ENCODE peak calls at places on chromosomes 7 and 10, in nine cellular contexts. E is body of pancreas, O is left lung, F is breast epithelium, W is tibial artery, U is heart right ventricle, Z is astrocyte of the spinal cord, A is spleen, G is AG10803. H is an unnamed sample.

GRCh38 chr10:68043030-68043429 is 32.1 kb downstream of the HERC4 start:
- DNase-seq in E (no peak), O (no peak), F (no peak), W (no peak), U (no peak), Z (peak; percentile 32), A (no peak), G (peak; percentile 21), H (no peak)

GRCh38 chr10:11218395-11218794 is 200.7 kb downstream of the CELF2 start:
- DNase-seq in E (no peak), O (no peak), F (no peak), W (no peak), U (no peak), Z (no peak), A (no peak), G (no peak), H (peak; percentile 76)

GRCh38 chr10:12419279-12419847 is 70.0 kb downstream of the CAMK1D start:
- DNase-seq in E (no peak), O (no peak), F (no peak), W (peak; percentile 80), U (peak; percentile 37), Z (peak; percentile 99), A (peak; percentile 29), G (peak; percentile 95), H (peak; percentile 91)

GRCh38 chr10:4767033-4767814 is 58.8 kb upstream of the AKR1E2 start:
- DNase-seq in E (no peak), O (no peak), F (no peak), W (no peak), U (peak; percentile 30), Z (peak; percentile 84), A (no peak), G (peak; percentile 56), H (peak; percentile 13)

GRCh38 chr7:101953248-101953819 is 135.9 kb downstream of the CUX1 start:
- DNase-seq in E (no peak), O (no peak), F (no peak), W (no peak), U (no peak), Z (peak; percentile 82), A (no peak), G (peak; percentile 63), H (peak; percentile 21)

GRCh38 chr7:29806131-29806792 is at the start of gene WIPF3:
- DNase-seq in E (peak; percentile 40), O (peak; percentile 82), F (no peak), W (peak; percentile 71), U (peak; percentile 14), Z (no peak), A (no peak), G (no peak), H (peak; percentile 7)

GRCh38 chr10:16436367-16436757 is 448 bp upstream of the PTER start:
- DNase-seq in E (no peak), O (no peak), F (no peak), W (no peak), U (peak; percentile 14), Z (no peak), A (no peak), G (peak; percentile 4), H (peak; percentile 45)

GRCh38 chr7:34296663-34297062 is 361.4 kb upstream of the NPSR1 start:
- DNase-seq in E (no peak), O (no peak), F (no peak), W (no peak), U (no peak), Z (peak; percentile 37), A (no peak), G (peak; percentile 69), H (no peak)

GRCh38 chr7:92609921-92610518 is 19.8 kb upstream of the FAM133B start:
- DNase-seq in E (no peak), O (no peak), F (no peak), W (no peak), U (no peak), Z (peak; percentile 46), A (no peak), G (peak; percentile 46), H (no peak)

GRCh38 chr7:139078911-139079310 is 30.6 kb downstream of the ZC3HAV1 start:
- DNase-seq in E (no peak), O (no peak), F (no peak), W (no peak), U (no peak), Z (no peak), A (no peak), G (no peak), H (no peak)

GRCh38 chr10:113639966-113640365 is 23.9 kb downstream of the NRAP start:
- DNase-seq in E (no peak), O (no peak), F (no peak), W (no peak), U (no peak), Z (no peak), A (no peak), G (no peak), H (no peak)

GRCh38 chr10:105468769-105469168 is 827.7 kb downstream of the SORCS3 start:
- DNase-seq in E (no peak), O (no peak), F (no peak), W (no peak), U (no peak), Z (no peak), A (no peak), G (no peak), H (no peak)

GRCh38 chr10:110733256-110733952 is 89.3 kb downstream of the RBM20 start:
- DNase-seq in E (peak; percentile 32), O (no peak), F (no peak), W (no peak), U (no peak), Z (peak; percentile 37), A (no peak), G (no peak), H (peak; percentile 18)

GRCh38 chr7:2477447-2478386 is 1.5 kb upstream of the GRIFIN start:
- DNase-seq in E (peak; percentile 60), O (peak; percentile 93), F (no peak), W (no peak), U (peak; percentile 64), Z (peak; percentile 50), A (peak; percentile 93), G (peak; percentile 59), H (peak; percentile 82)

GRCh38 chr10:50322075-50322474 is 70.8 kb upstream of the ASAH2 start:
- DNase-seq in E (no peak), O (no peak), F (no peak), W (no peak), U (no peak), Z (peak; percentile 69), A (no peak), G (peak; percentile 66), H (peak; percentile 19)

GRCh38 chr10:11176746-11177145 is 159.1 kb downstream of the CELF2 start:
- DNase-seq in E (no peak), O (no peak), F (no peak), W (no peak), U (no peak), Z (no peak), A (no peak), G (no peak), H (peak; percentile 76)

GRCh38 chr7:106166651-106167342 is 54.7 kb upstream of the SYPL1 start:
- DNase-seq in E (peak; percentile 48), O (no peak), F (no peak), W (no peak), U (peak; percentile 75), Z (peak; percentile 78), A (no peak), G (peak; percentile 86), H (peak; percentile 53)

GRCh38 chr10:1168763-1169162 is 112.6 kb downstream of the WDR37 start:
- DNase-seq in E (no peak), O (no peak), F (peak; percentile 46), W (peak; percentile 33), U (no peak), Z (no peak), A (peak; percentile 52), G (no peak), H (no peak)

GRCh38 chr10:106380706-106381105 is 783.8 kb downstream of the SORCS1 start:
- DNase-seq in E (no peak), O (no peak), F (no peak), W (no peak), U (no peak), Z (no peak), A (no peak), G (no peak), H (no peak)

GRCh38 chr7:98250789-98251188 is 1.2 kb downstream of the TECPR1 start:
- DNase-seq in E (no peak), O (no peak), F (no peak), W (no peak), U (no peak), Z (no peak), A (no peak), G (no peak), H (peak; percentile 75)

GRCh38 chr7:7446616-7447015 is 89.1 kb downstream of the COL28A1 start:
- DNase-seq in E (no peak), O (no peak), F (no peak), W (no peak), U (no peak), Z (no peak), A (no peak), G (no peak), H (no peak)

DNA sequence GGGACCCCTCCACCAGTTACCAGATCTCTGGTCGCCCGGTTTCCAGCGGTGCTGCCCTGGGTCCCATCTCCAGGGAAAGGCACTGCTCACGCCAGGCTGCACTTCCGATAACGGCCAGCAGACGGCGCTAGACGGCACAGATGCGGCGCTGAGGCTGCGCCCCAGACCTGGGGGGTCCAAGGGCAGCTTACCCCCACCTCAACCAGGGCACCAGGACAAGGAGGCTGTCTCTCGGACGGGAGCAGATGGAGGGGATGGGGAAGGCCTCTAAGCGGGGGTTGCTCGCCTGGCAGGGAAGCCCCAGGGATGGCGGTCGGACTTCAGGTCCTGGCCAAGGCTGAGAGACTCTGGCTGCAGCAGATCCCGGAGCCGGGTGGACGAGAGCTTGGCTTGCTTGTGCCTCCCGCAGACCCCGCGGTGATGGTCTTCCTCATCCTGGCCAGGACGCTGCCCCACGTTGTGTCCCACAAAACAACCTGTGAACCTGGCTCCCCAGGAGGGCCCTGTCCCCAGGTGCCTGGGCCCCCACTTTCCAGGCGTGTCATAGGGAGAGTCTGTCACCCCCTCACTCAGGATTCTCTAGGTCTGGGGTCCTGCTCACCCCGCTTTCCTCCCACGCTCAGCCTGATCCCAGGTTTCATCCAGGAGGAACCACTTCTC is 23.9 kb upstream of the ZNF716 start:
- DNase-seq in E (no peak), O (no peak), F (no peak), W (no peak), U (no peak), Z (no peak), A (no peak), G (no peak), H (peak; percentile 2)
- TF ChIP-seq CTCF in E (peak; percentile 15), O (no peak), F (no peak), W (peak; percentile 16), U (peak; percentile 47), Z (peak; percentile 13), A (peak; percentile 52), G (no peak), H (peak; percentile 48)

GRCh38 chr10:94225589-94225988 is 137.2 kb downstream of the NOC3L start:
- DNase-seq in E (no peak), O (no peak), F (no peak), W (no peak), U (no peak), Z (no peak), A (no peak), G (peak; percentile 5), H (no peak)
- TF ChIP-seq CTCF in E (no peak), O (no peak), F (no peak), W (peak; percentile 24), U (peak; percentile 31), Z (no peak), A (peak; percentile 33), G (peak; percentile 26), H (no peak)

GRCh38 chr10:81479316-81479715 is 395.7 kb upstream of the NRG3 start:
- DNase-seq in E (no peak), O (no peak), F (no peak), W (no peak), U (no peak), Z (no peak), A (no peak), G (no peak), H (no peak)
- TF ChIP-seq CTCF in E (no peak), O (no peak), F (no peak), W (no peak), U (no peak), Z (no peak), A (no peak), G (no peak), H (no peak)

GRCh38 chr7:78539825-78540224 is 741.3 kb downstream of the PHTF2 start:
- DNase-seq in E (no peak), O (no peak), F (no peak), W (no peak), U (no peak), Z (no peak), A (no peak), G (no peak), H (no peak)
- TF ChIP-seq CTCF in E (no peak), O (no peak), F (no peak), W (no peak), U (no peak), Z (no peak), A (no peak), G (no peak), H (no peak)

H was measured in activated CD8-positive, alpha-beta T cell treated with anti-CD3 and anti-CD28 coated beads for 36 hours.